ENCODE peak calls at places on chromosomes 4 and X, in four cellular contexts. One of them, this sample, is unnamed.

GRCh38 chr4:25915359-25915716 is 1.3 kb downstream of the SMIM20 start:
- DNase-seq in HCT116: no peak
- DNase-seq in astrocyte: no peak
- DNase-seq in caudate nucleus: no peak
- DNase-seq in this sample: no peak

GRCh38 chr4:72055566-72055965 is 23.8 kb downstream of the NPFFR2 start:
- DNase-seq in HCT116: no peak
- DNase-seq in astrocyte: peak
- DNase-seq in caudate nucleus: no peak
- DNase-seq in this sample: no peak

GRCh38 chrX:116972362-116972761 is 509.6 kb upstream of the CT83 start:
- DNase-seq in HCT116: no peak
- DNase-seq in astrocyte: no peak
- DNase-seq in caudate nucleus: no peak
- DNase-seq in this sample: no peak

GRCh38 chr4:52052475-52052780 is 1.3 kb downstream of the SPATA18 start:
- DNase-seq in HCT116: no peak
- DNase-seq in astrocyte: peak
- DNase-seq in caudate nucleus: no peak
- DNase-seq in this sample: no peak

GRCh38 chr4:3318561-3319021 is 25.8 kb downstream of the RGS12 start:
- DNase-seq in HCT116: no peak
- DNase-seq in astrocyte: no peak
- DNase-seq in caudate nucleus: no peak
- DNase-seq in this sample: no peak

GRCh38 chr4:11769425-11769824 is 340.7 kb upstream of the HS3ST1 start:
- DNase-seq in HCT116: no peak
- DNase-seq in astrocyte: peak
- DNase-seq in caudate nucleus: no peak
- DNase-seq in this sample: no peak

GRCh38 chr4:13559414-13559813 is 15.1 kb upstream of the NKX3-2 start:
- DNase-seq in HCT116: no peak
- DNase-seq in astrocyte: peak
- DNase-seq in caudate nucleus: no peak
- DNase-seq in this sample: peak

GRCh38 chr4:74061430-74061829 is 22.9 kb upstream of the CXCL3 start:
- DNase-seq in HCT116: no peak
- DNase-seq in astrocyte: no peak
- DNase-seq in caudate nucleus: no peak
- DNase-seq in this sample: no peak

GRCh38 chr4:43843501-43843900 is 605.1 kb downstream of the KCTD8 start:
- DNase-seq in HCT116: no peak
- DNase-seq in astrocyte: peak
- DNase-seq in caudate nucleus: no peak
- DNase-seq in this sample: no peak

GRCh38 chr4:55543858-55544257 is 2.9 kb downstream of the CLOCK start:
- DNase-seq in HCT116: peak
- DNase-seq in astrocyte: no peak
- DNase-seq in caudate nucleus: no peak
- DNase-seq in this sample: no peak

GRCh38 chr4:158778065-158778711 is 9.4 kb downstream of the FNIP2 start:
- DNase-seq in HCT116: no peak
- DNase-seq in astrocyte: no peak
- DNase-seq in caudate nucleus: no peak
- DNase-seq in this sample: no peak

GRCh38 chr4:72564184-72564583 is 4.8 kb downstream of the ADAMTS3 start:
- DNase-seq in HCT116: no peak
- DNase-seq in astrocyte: peak
- DNase-seq in caudate nucleus: no peak
- DNase-seq in this sample: peak

GRCh38 chr4:152937535-152938236 is 1.6 kb downstream of the FHDC1 start:
- DNase-seq in HCT116: no peak
- DNase-seq in astrocyte: peak
- DNase-seq in caudate nucleus: no peak
- DNase-seq in this sample: no peak

GRCh38 chr4:8316251-8316771 is 46.8 kb downstream of the HTRA3 start:
- DNase-seq in HCT116: no peak
- DNase-seq in astrocyte: no peak
- DNase-seq in caudate nucleus: no peak
- DNase-seq in this sample: no peak

GRCh38 chr4:42706086-42706485 is 49.2 kb upstream of the ATP8A1 start:
- DNase-seq in HCT116: no peak
- DNase-seq in astrocyte: no peak
- DNase-seq in caudate nucleus: no peak
- DNase-seq in this sample: no peak

GRCh38 chrX:103919336-103919682 is 43.1 kb upstream of the TMSB15B start:
- DNase-seq in HCT116: no peak
- DNase-seq in astrocyte: peak
- DNase-seq in caudate nucleus: no peak
- DNase-seq in this sample: no peak

GRCh38 chr4:128942547-128942946 is 133.0 kb downstream of the JADE1 start:
- DNase-seq in HCT116: no peak
- DNase-seq in astrocyte: peak
- DNase-seq in caudate nucleus: no peak
- DNase-seq in this sample: no peak

GRCh38 chrX:55839480-55839879 is 121.9 kb downstream of the RRAGB start:
- DNase-seq in HCT116: no peak
- DNase-seq in astrocyte: no peak
- DNase-seq in caudate nucleus: no peak
- DNase-seq in this sample: no peak

GRCh38 chr4:64564126-64564525 is 154.9 kb upstream of the TECRL start:
- DNase-seq in HCT116: no peak
- DNase-seq in astrocyte: peak
- DNase-seq in caudate nucleus: no peak
- DNase-seq in this sample: peak

GRCh38 chr4:8261851-8262535 is 7.6 kb upstream of the HTRA3 start:
- DNase-seq in HCT116: no peak
- DNase-seq in astrocyte: peak
- DNase-seq in caudate nucleus: no peak
- DNase-seq in this sample: no peak

GRCh38 chrX:10636337-10636736 is 16.0 kb upstream of the MID1 start:
- DNase-seq in HCT116: peak
- DNase-seq in astrocyte: no peak
- DNase-seq in caudate nucleus: no peak
- DNase-seq in this sample: no peak

GRCh38 chr4:138959421-138959820 is 56.2 kb upstream of the NOCT start:
- DNase-seq in HCT116: no peak
- DNase-seq in astrocyte: peak
- DNase-seq in caudate nucleus: no peak
- DNase-seq in this sample: no peak

GRCh38 chr4:142406917-142407501 is 439.1 kb downstream of the INPP4B start:
- DNase-seq in HCT116: no peak
- DNase-seq in astrocyte: peak
- DNase-seq in caudate nucleus: no peak
- DNase-seq in this sample: no peak

GRCh38 chr4:70392057-70392776 is 5.5 kb upstream of the OPRPN start:
- DNase-seq in HCT116: no peak
- DNase-seq in astrocyte: no peak
- DNase-seq in caudate nucleus: no peak
- DNase-seq in this sample: no peak

GRCh38 chr4:98341309-98341708 is 80.1 kb downstream of the RAP1GDS1 start:
- DNase-seq in HCT116: no peak
- DNase-seq in astrocyte: peak
- DNase-seq in caudate nucleus: no peak
- DNase-seq in this sample: no peak

DNA sequence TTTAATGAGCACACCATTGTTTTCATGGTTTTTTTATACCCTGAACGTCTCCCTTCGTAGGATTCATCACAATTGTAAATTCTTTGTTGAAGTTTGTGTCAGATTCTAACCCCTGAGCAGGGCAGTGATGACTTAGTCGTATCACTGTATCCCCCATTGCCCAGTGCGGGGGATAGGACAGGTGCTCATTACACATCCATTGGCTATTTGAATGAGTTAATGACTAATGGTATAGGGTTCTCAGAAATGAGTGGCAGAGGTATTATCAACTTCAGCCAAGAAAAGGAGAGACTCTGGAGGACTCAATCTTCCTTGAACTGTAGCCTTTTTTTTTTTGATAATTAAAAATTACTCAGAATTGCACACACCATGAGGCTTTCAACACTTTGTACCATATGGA is 64.6 kb downstream of the SYNPO2 start:
- DNase-seq in HCT116: no peak
- DNase-seq in astrocyte: peak
- DNase-seq in caudate nucleus: no peak
- DNase-seq in this sample: no peak
- H3K27ac ChIP-seq in HCT116: no peak
- H3K27ac ChIP-seq in astrocyte: no peak
- H3K27ac ChIP-seq in caudate nucleus: no peak
- H3K27ac ChIP-seq in this sample: no peak

DNA sequence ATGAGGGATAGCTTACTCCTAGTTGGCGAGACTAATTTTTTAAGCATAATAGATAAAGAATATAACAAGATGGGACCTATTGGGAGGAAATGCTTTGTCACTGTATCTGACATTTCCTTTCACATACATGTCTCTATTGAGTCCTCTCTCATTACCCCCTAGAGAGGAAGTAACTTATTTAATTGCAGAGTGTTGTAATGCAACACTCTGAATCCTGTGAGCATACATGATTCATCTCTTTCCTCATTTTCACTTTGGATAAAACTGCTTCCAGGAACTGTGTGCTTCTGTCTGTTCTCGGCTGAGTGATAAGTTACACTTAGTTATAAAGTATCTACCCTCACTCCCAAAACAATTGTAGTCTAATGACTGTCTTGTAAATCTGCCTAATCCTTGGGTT is 266.1 kb upstream of the ANXA10 start:
- DNase-seq in HCT116: no peak
- DNase-seq in astrocyte: no peak
- DNase-seq in caudate nucleus: no peak
- DNase-seq in this sample: no peak
- H3K27ac ChIP-seq in HCT116: no peak
- H3K27ac ChIP-seq in astrocyte: no peak
- H3K27ac ChIP-seq in caudate nucleus: no peak
- H3K27ac ChIP-seq in this sample: no peak

GRCh38 chr4:185361872-185362271 is 33.9 kb downstream of the LRP2BP start:
- DNase-seq in HCT116: no peak
- DNase-seq in astrocyte: no peak
- DNase-seq in caudate nucleus: no peak
- DNase-seq in this sample: no peak
- H3K27ac ChIP-seq in HCT116: no peak
- H3K27ac ChIP-seq in astrocyte: no peak
- H3K27ac ChIP-seq in caudate nucleus: no peak
- H3K27ac ChIP-seq in this sample: no peak

DNA sequence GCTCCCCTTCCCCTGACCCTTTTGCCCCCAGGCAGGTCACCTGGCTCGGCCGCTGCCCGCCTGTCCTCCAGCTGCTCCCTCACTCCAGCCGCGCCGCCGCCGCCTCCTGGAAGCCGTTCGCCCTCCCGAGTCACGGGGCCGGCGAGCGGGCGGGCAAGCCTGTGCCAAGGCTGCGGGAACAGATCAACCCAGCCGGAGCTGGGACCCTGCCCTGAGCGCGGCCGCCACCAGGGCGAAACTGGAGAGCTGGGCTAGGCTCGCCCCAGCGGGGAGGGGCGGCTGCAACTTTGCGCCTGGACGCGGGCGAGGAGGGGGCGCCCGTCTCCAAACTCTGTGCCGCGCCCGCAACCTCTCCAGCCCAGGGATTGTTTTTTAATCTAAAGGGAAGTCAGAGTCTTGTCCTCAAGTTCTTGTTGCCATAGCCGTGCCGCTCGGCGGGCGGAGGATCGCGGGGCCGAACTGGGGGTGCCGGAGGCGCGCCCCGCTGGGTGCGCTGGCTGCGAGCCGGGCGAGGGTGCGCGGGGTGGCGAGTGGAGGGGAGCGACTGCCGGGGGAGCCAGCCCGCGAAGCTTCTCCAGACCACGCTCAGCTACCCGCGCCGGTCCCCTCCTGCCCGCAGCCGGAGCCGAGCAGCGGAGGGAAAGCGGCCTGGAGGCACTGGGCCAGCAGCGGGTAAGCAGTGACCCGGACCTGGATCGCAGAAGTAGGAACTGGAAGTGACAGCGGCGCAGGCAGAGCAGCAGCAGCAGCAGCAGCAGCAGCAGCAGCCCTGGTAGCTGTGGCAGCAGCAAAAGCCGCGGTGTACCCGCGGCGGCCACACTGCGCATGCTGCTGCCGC is 13.4 kb downstream of the ARHGEF6 start:
- DNase-seq in HCT116: no peak
- DNase-seq in astrocyte: peak
- DNase-seq in caudate nucleus: peak
- DNase-seq in this sample: no peak
- H3K27ac ChIP-seq in HCT116: peak
- H3K27ac ChIP-seq in astrocyte: peak
- H3K27ac ChIP-seq in caudate nucleus: peak
- H3K27ac ChIP-seq in this sample: no peak

GRCh38 chr4:113587640-113588275 is 173.8 kb downstream of the CAMK2D start:
- DNase-seq in HCT116: no peak
- DNase-seq in astrocyte: no peak
- DNase-seq in caudate nucleus: no peak
- DNase-seq in this sample: no peak
- H3K27ac ChIP-seq in HCT116: no peak
- H3K27ac ChIP-seq in astrocyte: no peak
- H3K27ac ChIP-seq in caudate nucleus: no peak
- H3K27ac ChIP-seq in this sample: no peak

DNA sequence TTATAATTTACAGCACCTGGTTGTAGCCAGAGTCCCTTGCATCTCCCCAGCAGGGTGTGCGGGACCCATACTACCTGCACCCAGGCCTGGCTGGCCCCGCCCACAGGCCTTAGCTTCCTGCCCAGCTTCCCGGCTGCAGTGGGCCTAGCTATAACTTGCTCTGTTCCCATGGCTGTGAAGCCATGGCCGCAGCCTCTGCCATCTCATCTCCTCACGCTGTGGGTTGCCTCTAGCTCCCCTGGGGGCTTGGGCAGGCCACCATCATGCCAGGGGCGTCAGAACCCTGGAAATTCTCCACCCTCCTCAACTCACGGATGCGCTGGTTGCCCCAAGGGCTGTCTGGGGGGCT is 26.1 kb upstream of the SORBS2 start:
- DNase-seq in HCT116: no peak
- DNase-seq in astrocyte: no peak
- DNase-seq in caudate nucleus: no peak
- DNase-seq in this sample: no peak
- H3K27ac ChIP-seq in HCT116: no peak
- H3K27ac ChIP-seq in astrocyte: peak
- H3K27ac ChIP-seq in caudate nucleus: no peak
- H3K27ac ChIP-seq in this sample: no peak

GRCh38 chr4:88177981-88178632 is 19.7 kb upstream of the ABCG2 start:
- DNase-seq in HCT116: peak
- DNase-seq in astrocyte: peak
- DNase-seq in caudate nucleus: no peak
- DNase-seq in this sample: peak
- H3K27ac ChIP-seq in HCT116: peak
- H3K27ac ChIP-seq in astrocyte: no peak
- H3K27ac ChIP-seq in caudate nucleus: no peak
- H3K27ac ChIP-seq in this sample: peak

GRCh38 chr4:151436093-151436518 is 27.1 kb downstream of the FHIP1A start:
- DNase-seq in HCT116: no peak
- DNase-seq in astrocyte: peak
- DNase-seq in caudate nucleus: no peak
- DNase-seq in this sample: no peak
- H3K27ac ChIP-seq in HCT116: no peak
- H3K27ac ChIP-seq in astrocyte: no peak
- H3K27ac ChIP-seq in caudate nucleus: no peak
- H3K27ac ChIP-seq in this sample: no peak

DNA sequence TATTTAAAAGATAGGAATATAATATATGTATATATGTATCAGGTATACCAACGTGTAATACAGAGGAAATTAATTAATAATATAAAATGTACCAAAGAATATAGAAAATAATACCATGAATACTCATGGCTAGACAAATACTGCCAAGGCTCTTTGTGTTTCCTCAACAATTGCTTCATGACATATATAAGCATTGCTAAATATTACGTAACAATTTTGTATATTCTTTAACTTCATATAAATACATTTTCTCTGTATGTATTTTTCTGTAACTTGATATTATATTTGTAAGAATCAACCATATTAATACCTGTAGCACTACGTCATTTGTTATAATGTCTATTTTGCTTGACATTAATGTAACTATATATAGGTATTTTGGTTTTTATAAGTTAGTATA is 104.0 kb downstream of the CEP44 start:
- DNase-seq in HCT116: no peak
- DNase-seq in astrocyte: no peak
- DNase-seq in caudate nucleus: no peak
- DNase-seq in this sample: no peak
- H3K27ac ChIP-seq in HCT116: no peak
- H3K27ac ChIP-seq in astrocyte: no peak
- H3K27ac ChIP-seq in caudate nucleus: no peak
- H3K27ac ChIP-seq in this sample: no peak